ENCODE peak calls at places on chromosomes 1 and 21, in nine cellular contexts. Y is PC-3; H is left lobe of liver; U is activated naive CD8-positive, alpha-beta T cell treated with anti-CD3 and anti-CD28 coated beads, Interleukin-2, amount 10 ng/mL, durations not matched to agents 7 days and 5 days; F is non-pigmented ciliary epithelial cell; E is T-helper 1 cell; J is cardiac muscle cell; D is germinal center; O is stimulated activated CD4-positive, alpha-beta T cell treated with anti-CD3 and anti-CD28 coated beads, Interleukin-1b, Interleukin-23, amount 100 ng/mL, for 4 hours. W is an unnamed sample.

GRCh38 chr1:27408151-27408550 is 15.7 kb downstream of the GPR3 start:
- DNase-seq in Y (no peak), H (no peak), U (no peak), F (no peak), E (no peak), J (no peak), D (no peak), O (no peak), W (no peak)

GRCh38 chr1:37994886-37995566 is 5.2 kb upstream of the SF3A3 start:
- DNase-seq in Y (no peak), H (no peak), U (no peak), F (no peak), E (no peak), J (no peak), D (no peak), O (no peak), W (no peak)

GRCh38 chr1:236753554-236753953 is 41.5 kb upstream of the MTR start:
- DNase-seq in Y (peak; percentile 54), H (no peak), U (no peak), F (no peak), E (peak; percentile 6), J (peak; percentile 57), D (no peak), O (no peak), W (no peak)

GRCh38 chr1:246004281-246004680 is 502.8 kb downstream of the SMYD3 start:
- DNase-seq in Y (no peak), H (no peak), U (no peak), F (no peak), E (no peak), J (no peak), D (no peak), O (no peak), W (no peak)

GRCh38 chr1:6131561-6131960 is 48.6 kb downstream of the CHD5 start:
- DNase-seq in Y (no peak), H (no peak), U (peak; percentile 19), F (no peak), E (no peak), J (no peak), D (no peak), O (no peak), W (no peak)

GRCh38 chr1:116711061-116711582 is 43.1 kb upstream of the CD2 start:
- DNase-seq in Y (peak; percentile 45), H (no peak), U (no peak), F (no peak), E (no peak), J (peak; percentile 49), D (no peak), O (peak; percentile 10), W (no peak)

GRCh38 chr1:243354511-243355153 is 98.8 kb downstream of the SDCCAG8 start:
- DNase-seq in Y (no peak), H (no peak), U (no peak), F (no peak), E (peak; percentile 10), J (no peak), D (no peak), O (no peak), W (no peak)

GRCh38 chr1:20476260-20477038 is 9.6 kb downstream of the CAMK2N1 start:
- DNase-seq in Y (peak; percentile 72), H (peak; percentile 96), U (no peak), F (no peak), E (no peak), J (no peak), D (no peak), O (no peak), W (peak; percentile 88)

GRCh38 chr21:45959779-45960390 is 21.7 kb upstream of the COL6A1 start:
- DNase-seq in Y (no peak), H (no peak), U (no peak), F (no peak), E (no peak), J (no peak), D (no peak), O (no peak), W (no peak)

GRCh38 chr21:39107739-39108138 is 75.5 kb downstream of the PSMG1 start:
- DNase-seq in Y (no peak), H (no peak), U (no peak), F (no peak), E (no peak), J (no peak), D (no peak), O (no peak), W (no peak)